ENCODE peak calls at places on chromosomes 16 and 17, in six cellular contexts. K is sigmoid colon, T is psoas muscle, Z is aorta, V is neural progenitor cell, U is tibial nerve. Y is an unnamed sample.

GRCh38 chr16:81415757-81416156 is 28.9 kb upstream of the CMIP start:
- DNase-seq in K (no peak), T (no peak), Z (no peak), V (peak), U (no peak), Y (no peak)

GRCh38 chr17:79619636-79620206 is 8.9 kb upstream of the RBFOX3 start:
- DNase-seq in K (peak), T (peak), Z (peak), V (no peak), U (no peak), Y (peak)

GRCh38 chr16:68396481-68396880 is 51.8 kb downstream of the SMPD3 start:
- DNase-seq in K (no peak), T (no peak), Z (peak), V (peak), U (no peak), Y (peak)

GRCh38 chr17:39016193-39017153 is 49.3 kb upstream of the FBXO47 start:
- DNase-seq in K (no peak), T (no peak), Z (no peak), V (no peak), U (no peak), Y (no peak)

GRCh38 chr16:23712976-23713375 is at the start of gene ERN2:
- DNase-seq in K (no peak), T (no peak), Z (no peak), V (peak), U (no peak), Y (no peak)

GRCh38 chr17:3603870-3604259 is 5.3 kb downstream of the TRPV1 start:
- DNase-seq in K (no peak), T (no peak), Z (no peak), V (no peak), U (no peak), Y (peak)

GRCh38 chr17:50129303-50129945 is 536 bp downstream of the SAMD14 start:
- DNase-seq in K (no peak), T (peak), Z (no peak), V (peak), U (no peak), Y (no peak)

GRCh38 chr17:81902023-81902652 is at the start of gene NPB:
- DNase-seq in K (no peak), T (no peak), Z (peak), V (peak), U (no peak), Y (peak)

GRCh38 chr16:66129196-66129595 is 237.3 kb upstream of the CDH5 start:
- DNase-seq in K (no peak), T (no peak), Z (no peak), V (no peak), U (no peak), Y (no peak)

GRCh38 chr16:11356573-11357331 is 11.5 kb downstream of the RMI2 start:
- DNase-seq in K (peak), T (peak), Z (peak), V (peak), U (peak), Y (peak)

GRCh38 chr16:75319513-75320401 is 68.3 kb upstream of the BCAR1 start:
- DNase-seq in K (no peak), T (no peak), Z (no peak), V (no peak), U (no peak), Y (no peak)

GRCh38 chr17:77423589-77424451 is 283.1 kb downstream of the SEC14L1 start:
- DNase-seq in K (peak), T (peak), Z (peak), V (no peak), U (peak), Y (peak)

GRCh38 chr17:67884766-67885165 is 59.5 kb downstream of the BPTF start:
- DNase-seq in K (no peak), T (no peak), Z (no peak), V (no peak), U (no peak), Y (no peak)

GRCh38 chr16:20300312-20301097 is 26.8 kb downstream of the GP2 start:
- DNase-seq in K (no peak), T (no peak), Z (no peak), V (peak), U (no peak), Y (no peak)

GRCh38 chr17:36117505-36118382 is 14.1 kb downstream of the CCL4 start:
- DNase-seq in K (no peak), T (no peak), Z (no peak), V (peak), U (no peak), Y (no peak)

GRCh38 chr17:81538651-81539570 is 10.7 kb downstream of the FSCN2 start:
- DNase-seq in K (no peak), T (no peak), Z (no peak), V (no peak), U (no peak), Y (peak)

GRCh38 chr17:70239391-70239826 is 70.1 kb downstream of the KCNJ2 start:
- DNase-seq in K (no peak), T (no peak), Z (no peak), V (no peak), U (no peak), Y (no peak)

GRCh38 chr17:69062860-69063621 is 2.3 kb upstream of the ABCA9 start:
- DNase-seq in K (no peak), T (no peak), Z (no peak), V (no peak), U (no peak), Y (no peak)
- H3K27ac ChIP-seq in K (no peak), T (no peak), Z (no peak), V (no peak), U (peak), Y (no peak)

GRCh38 chr17:7281953-7282751 is 634 bp downstream of the SLC2A4 start:
- DNase-seq in K (peak), T (peak), Z (no peak), V (no peak), U (no peak), Y (peak)
- H3K27ac ChIP-seq in K (peak), T (peak), Z (no peak), V (no peak), U (no peak), Y (no peak)

GRCh38 chr16:84673203-84673535 is 24.9 kb downstream of the KLHL36 start:
- DNase-seq in K (no peak), T (no peak), Z (no peak), V (no peak), U (no peak), Y (no peak)
- H3K27ac ChIP-seq in K (no peak), T (no peak), Z (no peak), V (no peak), U (no peak), Y (no peak)

DNA sequence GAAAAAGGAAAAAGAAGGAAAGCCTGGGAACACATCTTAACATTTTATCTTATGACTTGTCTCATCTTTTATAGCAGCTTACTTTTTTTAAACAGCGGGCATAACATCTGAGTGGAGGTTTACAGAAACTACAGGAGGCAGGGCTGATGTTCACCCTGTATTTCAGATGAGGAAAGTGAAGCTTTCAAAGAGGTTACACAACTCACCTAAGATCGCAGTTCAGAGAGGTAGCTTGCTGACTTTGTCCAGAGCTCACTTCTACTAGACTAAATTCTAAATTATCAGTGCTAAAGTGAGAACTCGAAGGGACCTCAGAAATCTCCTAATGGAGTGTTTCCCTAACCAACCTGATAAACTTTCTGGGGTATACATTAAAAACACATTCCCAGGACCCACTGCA is 3.7 kb downstream of the MBTD1 start:
- DNase-seq in K (no peak), T (no peak), Z (no peak), V (no peak), U (no peak), Y (no peak)
- H3K27ac ChIP-seq in K (no peak), T (no peak), Z (no peak), V (no peak), U (no peak), Y (no peak)

GRCh38 chr16:56241596-56241995 is 50.3 kb downstream of the GNAO1 start:
- DNase-seq in K (no peak), T (no peak), Z (no peak), V (no peak), U (no peak), Y (no peak)
- H3K27ac ChIP-seq in K (peak), T (no peak), Z (no peak), V (no peak), U (no peak), Y (no peak)